ENCODE peak calls at places on chromosomes 16 and 17, in five cellular contexts. A, J, U, B and O are unnamed samples.

GRCh38 chr16:23786964-23787571 is 32.2 kb downstream of the CHP2 start:
- DNase-seq in A (no peak), J (no peak), U (no peak), B (no peak), O (no peak)

GRCh38 chr16:4172070-4172469 is 55.8 kb upstream of the ADCY9 start:
- DNase-seq in A (peak; percentile 88), J (no peak), U (no peak), B (no peak), O (peak; percentile 67)

GRCh38 chr17:59185997-59186396 is 23.8 kb upstream of the SMG8 start:
- DNase-seq in A (no peak), J (no peak), U (no peak), B (no peak), O (no peak)

GRCh38 chr16:20868890-20869289 is 31.3 kb downstream of the DCUN1D3 start:
- DNase-seq in A (peak; percentile 76), J (peak; percentile 32), U (peak; percentile 82), B (peak; percentile 95), O (peak; percentile 51)

GRCh38 chr17:79549111-79549915 is 61.5 kb downstream of the RBFOX3 start:
- DNase-seq in A (no peak), J (no peak), U (no peak), B (no peak), O (no peak)

GRCh38 chr16:29820730-29821662 is 734 bp downstream of the MVP start:
- DNase-seq in A (peak; percentile 47), J (no peak), U (no peak), B (peak; percentile 62), O (no peak)

GRCh38 chr17:56810846-56811775 is 22.6 kb downstream of the C17orf67 start:
- DNase-seq in A (no peak), J (no peak), U (no peak), B (no peak), O (no peak)

GRCh38 chr17:61897548-61898180 is 30.1 kb downstream of the INTS2 start:
- DNase-seq in A (no peak), J (no peak), U (no peak), B (no peak), O (no peak)

GRCh38 chr17:58337126-58337599 is 8.6 kb upstream of the TSPOAP1 start:
- DNase-seq in A (peak; percentile 18), J (no peak), U (no peak), B (no peak), O (no peak)

GRCh38 chr16:81266680-81267095 is 28.2 kb downstream of the BCO1 start:
- DNase-seq in A (no peak), J (no peak), U (no peak), B (no peak), O (peak; percentile 13)

GRCh38 chr17:47937915-47938314 is 3.5 kb upstream of the PNPO start:
- DNase-seq in A (no peak), J (no peak), U (no peak), B (no peak), O (no peak)

GRCh38 chr17:19317359-19318095 is 45.0 kb downstream of the B9D1 start:
- DNase-seq in A (peak; percentile 75), J (peak; percentile 92), U (peak; percentile 73), B (peak; percentile 88), O (peak; percentile 85)

GRCh38 chr17:73801455-73802100 is 157.3 kb upstream of the SDK2 start:
- DNase-seq in A (no peak), J (no peak), U (no peak), B (no peak), O (no peak)

GRCh38 chr16:84790291-84790690 is 29.5 kb upstream of the CRISPLD2 start:
- DNase-seq in A (no peak), J (no peak), U (no peak), B (no peak), O (no peak)

GRCh38 chr17:81995463-81996231 is 18.2 kb downstream of the ASPSCR1 start:
- DNase-seq in A (no peak), J (no peak), U (no peak), B (no peak), O (no peak)

GRCh38 chr17:77391668-77392375 is 251.1 kb downstream of the SEC14L1 start:
- DNase-seq in A (peak; percentile 99), J (no peak), U (peak; percentile 98), B (peak; percentile 73), O (peak; percentile 98)